ENCODE peak calls at places on chromosome 7, in five cellular contexts. W, I, P, S and A are unnamed samples.
A peak's percentile ranks its signal among the peaks of the same experiment; 100 is the strongest.

GRCh38 chr7:46192191-46192590 is 271.1 kb upstream of the IGFBP3 start:
- DNase-seq in I (no peak), W (no peak), P (no peak), S (no peak), A (no peak)

GRCh38 chr7:15648461-15648961 is 38.0 kb downstream of the MEOX2 start:
- DNase-seq in I (no peak), W (no peak), P (no peak), S (no peak), A (no peak)

GRCh38 chr7:98215561-98216495 is 4.6 kb downstream of the BHLHA15 start:
- DNase-seq in S (peak; percentile 84), I (no peak), P (peak; percentile 56), W (no peak), A (peak; percentile 10)

GRCh38 chr7:87144173-87144657 is 8.0 kb upstream of the DMTF1 start:
- DNase-seq in P (no peak), I (no peak), S (no peak), W (no peak), A (no peak)

GRCh38 chr7:36658603-36659516 is 65.4 kb downstream of the AOAH start:
- DNase-seq in P (no peak), S (no peak), W (no peak), I (peak; percentile 48), A (no peak)

GRCh38 chr7:19665399-19666008 is 43.3 kb downstream of the POLR1F start:
- DNase-seq in S (no peak), W (no peak), P (no peak), I (peak; percentile 18), A (no peak)

GRCh38 chr7:51430480-51431086 is 114.0 kb upstream of the COBL start:
- DNase-seq in P (no peak), S (no peak), W (peak; percentile 71), I (peak; percentile 59), A (no peak)

GRCh38 chr7:26376208-26376917 is 84.7 kb downstream of the SNX10 start:
- DNase-seq in P (no peak), S (peak; percentile 87), I (no peak), W (peak; percentile 79), A (peak; percentile 16)

GRCh38 chr7:142371586-142372377 is 113.9 kb upstream of the PRSS58 start:
- DNase-seq in S (no peak), P (no peak), W (no peak), I (no peak), A (no peak)

GRCh38 chr7:152462995-152463713 is 27.4 kb upstream of the KMT2C start:
- DNase-seq in W (peak; percentile 63), I (no peak), S (no peak), P (no peak), A (no peak)

GRCh38 chr7:23117841-23118240 is 12.3 kb downstream of the KLHL7 start:
- DNase-seq in W (no peak), S (no peak), P (no peak), I (no peak), A (no peak)

GRCh38 chr7:12888727-12889126 is 201.3 kb downstream of the ARL4A start:
- DNase-seq in I (no peak), W (no peak), S (no peak), P (no peak), A (no peak)

GRCh38 chr7:111059826-111060225 is 31.1 kb upstream of the LRRN3 start:
- DNase-seq in I (no peak), S (no peak), W (no peak), P (no peak), A (no peak)

GRCh38 chr7:99562114-99562784 is 3.8 kb downstream of the ZNF655 start:
- DNase-seq in W (no peak), I (no peak), S (no peak), P (no peak), A (no peak)

GRCh38 chr7:99562832-99563231 is 4.4 kb downstream of the ZNF655 start:
- DNase-seq in S (no peak), W (no peak), I (peak; percentile 66), P (no peak), A (no peak)

GRCh38 chr7:99561735-99562051 is 3.3 kb downstream of the ZNF655 start:
- DNase-seq in P (no peak), I (no peak), S (no peak), W (no peak), A (no peak)

GRCh38 chr7:99560834-99561734 is 2.6 kb downstream of the ZNF655 start:
- DNase-seq in P (no peak), W (no peak), I (no peak), S (no peak), A (no peak)

DNA sequence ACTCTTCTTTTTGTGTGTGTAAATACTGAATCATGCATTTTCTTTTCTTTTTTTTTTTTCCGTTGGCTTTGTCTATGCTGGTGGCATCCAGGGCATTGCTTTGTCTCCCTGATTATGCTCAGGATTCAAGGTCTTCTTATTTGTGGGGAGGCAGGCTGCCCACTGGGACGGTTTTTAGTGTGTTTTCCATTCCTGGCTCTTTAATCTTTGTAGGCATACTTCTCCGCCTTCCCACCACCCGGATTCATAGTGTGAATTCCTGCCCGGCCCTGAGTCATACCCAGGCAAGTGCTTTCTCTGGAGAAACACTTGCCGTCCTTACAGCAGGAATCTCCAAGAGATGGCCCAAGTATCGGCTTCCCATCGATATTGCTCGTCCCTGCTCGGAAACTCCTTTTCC is 5.2 kb downstream of the ZNF655 start:
- DNase-seq in S (no peak), W (no peak), P (no peak), I (no peak), A (no peak)
- H3K36me3 ChIP-seq in S (peaks cover 29% of the 10 kb centered on the region), W (no peaks in the 10 kb centered on the region), P (peaks cover 51% of the 10 kb centered on the region), I (peaks cover 19% of the 10 kb centered on the region), A (peaks cover 73% of the 10 kb centered on the region)

GRCh38 chr7:5348134-5349004 is 65.6 kb downstream of the SLC29A4 start:
- DNase-seq in I (no peak), W (no peak), P (no peak), S (no peak), A (no peak)
- H3K36me3 ChIP-seq in I (peaks cover 24% of the 10 kb centered on the region), W (no peaks in the 10 kb centered on the region), P (peaks cover 55% of the 10 kb centered on the region), S (peaks cover 30% of the 10 kb centered on the region), A (peaks cover 84% of the 10 kb centered on the region)

DNA sequence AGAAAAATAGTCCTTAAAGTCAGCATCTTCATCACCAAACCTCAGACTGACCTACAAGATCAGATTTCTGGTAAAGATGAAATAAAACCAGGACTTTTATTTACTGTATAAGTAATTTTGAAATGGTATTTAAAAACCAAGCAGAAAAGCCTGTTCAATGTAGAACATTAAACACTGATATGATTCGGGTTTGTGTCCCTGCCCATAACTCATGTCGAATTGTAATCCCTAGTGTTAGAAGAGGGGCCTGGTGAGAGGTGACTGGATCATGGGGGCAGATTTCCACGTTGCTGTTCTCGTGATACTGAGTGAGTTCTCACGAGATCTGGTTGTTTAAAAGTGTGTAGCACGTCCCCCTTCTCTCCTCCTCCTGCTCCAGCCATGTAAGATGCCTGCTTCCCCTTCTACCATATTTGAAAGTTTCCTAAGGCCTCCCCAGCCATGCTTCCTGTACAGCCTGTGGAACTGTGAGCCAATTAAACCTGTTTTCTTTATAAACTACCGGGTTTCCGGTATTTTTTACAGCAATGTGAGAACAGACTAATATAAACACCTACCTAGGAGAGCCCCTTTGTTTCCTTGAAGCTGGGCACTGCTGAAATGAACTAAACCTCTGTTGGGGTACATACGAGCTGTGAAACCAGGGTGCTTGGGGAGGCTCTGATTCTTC is 120.1 kb downstream of the KMT2E start:
- DNase-seq in W (no peak), P (no peak), S (no peak), I (no peak), A (no peak)
- H3K36me3 ChIP-seq in W (no peaks in the 10 kb centered on the region), P (peaks cover 17% of the 10 kb centered on the region), S (no peaks in the 10 kb centered on the region), I (peaks cover 4% of the 10 kb centered on the region), A (peaks cover 21% of the 10 kb centered on the region)

GRCh38 chr7:67361150-67361549 is 364.5 kb downstream of the TYW1 start:
- DNase-seq in S (no peak), P (no peak), I (no peak), W (no peak), A (no peak)
- H3K36me3 ChIP-seq in S (no peaks in the 10 kb centered on the region), P (peaks cover 6% of the 10 kb centered on the region), I (no peaks in the 10 kb centered on the region), W (no peaks in the 10 kb centered on the region), A (peaks cover 9% of the 10 kb centered on the region)

GRCh38 chr7:151212626-151213025 is 2.3 kb upstream of the H2BK1 start:
- DNase-seq in I (no peak), P (no peak), W (no peak), S (no peak), A (no peak)
- H3K36me3 ChIP-seq in I (peaks cover 6% of the 10 kb centered on the region), P (peaks cover 49% of the 10 kb centered on the region), W (no peaks in the 10 kb centered on the region), S (peaks cover 14% of the 10 kb centered on the region), A (peaks cover 46% of the 10 kb centered on the region)

GRCh38 chr7:7920056-7920455 is 48.5 kb upstream of the GLCCI1 start:
- DNase-seq in I (no peak), W (no peak), P (no peak), S (no peak), A (no peak)

GRCh38 chr7:7918736-7919448 is 49.7 kb upstream of the GLCCI1 start:
- DNase-seq in S (no peak), W (no peak), P (no peak), I (no peak), A (no peak)

GRCh38 chr7:7916064-7916463 is 52.5 kb upstream of the GLCCI1 start:
- DNase-seq in P (no peak), W (no peak), I (no peak), S (no peak), A (no peak)

GRCh38 chr7:7919449-7919945 is 49.1 kb upstream of the GLCCI1 start:
- DNase-seq in S (no peak), P (no peak), W (no peak), I (no peak), A (no peak)

GRCh38 chr7:7917593-7917992 is 51.0 kb upstream of the GLCCI1 start:
- DNase-seq in I (no peak), W (no peak), S (no peak), P (no peak), A (no peak)
- H3K36me3 ChIP-seq in I (no peaks in the 10 kb centered on the region), W (no peaks in the 10 kb centered on the region), S (no peaks in the 10 kb centered on the region), P (no peaks in the 10 kb centered on the region), A (no peaks in the 10 kb centered on the region)

GRCh38 chr7:29945259-29945809 is 44.3 kb downstream of the SCRN1 start:
- DNase-seq in W (no peak), I (no peak), S (no peak), P (no peak), A (no peak)

GRCh38 chr7:29950480-29950879 is 39.1 kb downstream of the SCRN1 start:
- DNase-seq in S (no peak), P (no peak), I (no peak), W (no peak), A (no peak)

GRCh38 chr7:29951206-29951605 is 38.4 kb downstream of the SCRN1 start:
- DNase-seq in S (no peak), W (no peak), I (no peak), P (no peak), A (no peak)

DNA sequence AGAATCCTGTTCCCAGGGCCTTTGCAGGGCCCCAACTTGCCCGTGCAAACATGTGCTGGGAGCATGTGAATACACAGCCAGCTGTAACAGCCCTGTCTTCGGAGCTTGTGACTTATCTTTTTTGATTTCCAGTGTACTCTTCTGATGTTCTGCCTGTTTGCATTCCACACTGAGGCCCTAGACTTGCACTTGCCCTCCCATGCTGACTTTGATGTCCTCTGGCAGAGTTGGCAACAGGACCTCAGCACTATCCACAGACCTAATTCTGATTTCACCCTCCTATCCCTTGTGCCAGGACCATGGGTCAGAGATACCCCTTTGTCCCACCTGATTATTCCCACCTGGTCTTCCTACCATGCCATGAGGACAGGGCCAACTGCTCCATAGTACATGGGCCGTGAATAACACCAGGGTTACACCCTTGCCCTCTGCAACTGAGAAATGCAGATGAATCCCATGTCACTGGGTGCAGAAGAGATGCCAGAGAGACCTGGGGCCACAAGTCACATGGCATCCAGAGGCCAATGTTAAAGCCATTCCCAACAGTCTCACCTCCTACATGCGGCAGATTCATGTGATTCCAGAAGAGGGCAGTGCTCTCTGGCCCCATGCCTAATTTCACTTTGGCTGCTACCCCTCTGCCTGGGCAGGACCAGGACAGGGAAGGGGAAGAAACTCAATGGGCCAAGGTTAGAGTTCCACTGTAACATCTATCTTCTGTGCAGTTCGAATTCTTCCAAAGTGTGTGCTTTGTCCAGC is 43.0 kb downstream of the SCRN1 start:
- DNase-seq in W (peak; percentile 36), S (no peak), I (peak; percentile 9), P (no peak), A (peak; percentile 30)
- H3K36me3 ChIP-seq in W (no peaks in the 10 kb centered on the region), S (no peaks in the 10 kb centered on the region), I (no peaks in the 10 kb centered on the region), P (peaks cover 41% of the 10 kb centered on the region), A (peaks cover 15% of the 10 kb centered on the region)

GRCh38 chr7:45101748-45102147 is 9.7 kb downstream of the TBRG4 start:
- DNase-seq in P (peak; percentile 21), S (no peak), I (no peak), W (no peak), A (no peak)
- H3K36me3 ChIP-seq in P (peaks cover 73% of the 10 kb centered on the region), S (peaks cover 64% of the 10 kb centered on the region), I (peaks cover 38% of the 10 kb centered on the region), W (no peaks in the 10 kb centered on the region), A (peaks cover 84% of the 10 kb centered on the region)